ENCODE peak calls at places on chromosome 10, in four cellular contexts. One of them, this sample, is unnamed.

GRCh38 chr10:113345860-113346259 is 207.0 kb upstream of the HABP2 start:
- DNase-seq in suprapubic skin: no peak
- DNase-seq in A549: no peak
- DNase-seq in K562: no peak
- DNase-seq in this sample: no peak

GRCh38 chr10:103295391-103296044 is 18.6 kb downstream of the INA start:
- DNase-seq in suprapubic skin: no peak
- DNase-seq in A549: no peak
- DNase-seq in K562: no peak
- DNase-seq in this sample: no peak

GRCh38 chr10:96415150-96415895 is 56.5 kb upstream of the OPALIN start:
- DNase-seq in suprapubic skin: no peak
- DNase-seq in A549: no peak
- DNase-seq in K562: no peak
- DNase-seq in this sample: no peak

GRCh38 chr10:66176772-66177171 is 749.1 kb upstream of the LRRTM3 start:
- DNase-seq in suprapubic skin: no peak
- DNase-seq in A549: no peak
- DNase-seq in K562: no peak
- DNase-seq in this sample: no peak

GRCh38 chr10:35387768-35388167 is 51.5 kb downstream of the CCNY start:
- DNase-seq in suprapubic skin: no peak
- DNase-seq in A549: no peak
- DNase-seq in K562: peak
- DNase-seq in this sample: no peak

GRCh38 chr10:76297787-76298281 is 866.4 kb downstream of the LRMDA start:
- DNase-seq in suprapubic skin: no peak
- DNase-seq in A549: no peak
- DNase-seq in K562: no peak
- DNase-seq in this sample: no peak

GRCh38 chr10:70174058-70174741 is 3.9 kb upstream of the SAR1A start:
- DNase-seq in suprapubic skin: no peak
- DNase-seq in A549: no peak
- DNase-seq in K562: peak
- DNase-seq in this sample: no peak

GRCh38 chr10:12412671-12413368 is 63.5 kb downstream of the CAMK1D start:
- DNase-seq in suprapubic skin: no peak
- DNase-seq in A549: no peak
- DNase-seq in K562: no peak
- DNase-seq in this sample: no peak

GRCh38 chr10:65194555-65194954 is 1673.4 kb downstream of the REEP3 start:
- DNase-seq in suprapubic skin: no peak
- DNase-seq in A549: no peak
- DNase-seq in K562: no peak
- DNase-seq in this sample: no peak

GRCh38 chr10:122490786-122491680 is 29.7 kb downstream of the HTRA1 start:
- DNase-seq in suprapubic skin: no peak
- DNase-seq in A549: no peak
- DNase-seq in K562: no peak
- DNase-seq in this sample: peak

GRCh38 chr10:103069453-103070331 is 123.4 kb downstream of the NT5C2 start:
- DNase-seq in suprapubic skin: no peak
- DNase-seq in A549: peak
- DNase-seq in K562: peak
- DNase-seq in this sample: peak

GRCh38 chr10:80498833-80499671 is 38.6 kb upstream of the SH2D4B start:
- DNase-seq in suprapubic skin: peak
- DNase-seq in A549: peak
- DNase-seq in K562: peak
- DNase-seq in this sample: peak

GRCh38 chr10:125886914-125887512 is 5.9 kb upstream of the DHX32 start:
- DNase-seq in suprapubic skin: no peak
- DNase-seq in A549: no peak
- DNase-seq in K562: no peak
- DNase-seq in this sample: no peak

GRCh38 chr10:26269754-26270153 is 53.2 kb downstream of the GAD2 start:
- DNase-seq in suprapubic skin: no peak
- DNase-seq in A549: peak
- DNase-seq in K562: peak
- DNase-seq in this sample: no peak

GRCh38 chr10:25226775-25227682 is 52.2 kb downstream of the GPR158 start:
- DNase-seq in suprapubic skin: no peak
- DNase-seq in A549: no peak
- DNase-seq in K562: peak
- DNase-seq in this sample: no peak

GRCh38 chr10:102753724-102754123 is 10.0 kb downstream of the WBP1L start:
- DNase-seq in suprapubic skin: no peak
- DNase-seq in A549: no peak
- DNase-seq in K562: no peak
- DNase-seq in this sample: no peak

GRCh38 chr10:16779375-16779774 is 37.8 kb downstream of the RSU1 start:
- DNase-seq in suprapubic skin: no peak
- DNase-seq in A549: no peak
- DNase-seq in K562: no peak
- DNase-seq in this sample: no peak

GRCh38 chr10:92157374-92157773 is 133.5 kb downstream of the CPEB3 start:
- DNase-seq in suprapubic skin: no peak
- DNase-seq in A549: no peak
- DNase-seq in K562: no peak
- DNase-seq in this sample: no peak

GRCh38 chr10:88065384-88066049 is 202.1 kb downstream of the PTEN start:
- DNase-seq in suprapubic skin: no peak
- DNase-seq in A549: no peak
- DNase-seq in K562: no peak
- DNase-seq in this sample: no peak

GRCh38 chr10:72370201-72370722 is 15.5 kb upstream of the DNAJB12 start:
- DNase-seq in suprapubic skin: no peak
- DNase-seq in A549: no peak
- DNase-seq in K562: no peak
- DNase-seq in this sample: no peak

GRCh38 chr10:5604946-5605345 is 61.4 kb downstream of the ASB13 start:
- DNase-seq in suprapubic skin: no peak
- DNase-seq in A549: no peak
- DNase-seq in K562: no peak
- DNase-seq in this sample: no peak

GRCh38 chr10:15794569-15794968 is 65.7 kb downstream of the MINDY3 start:
- DNase-seq in suprapubic skin: no peak
- DNase-seq in A549: no peak
- DNase-seq in K562: no peak
- DNase-seq in this sample: no peak

GRCh38 chr10:3786295-3786981 is 1.4 kb upstream of the KLF6 start:
- DNase-seq in suprapubic skin: peak
- DNase-seq in A549: no peak
- DNase-seq in K562: peak
- DNase-seq in this sample: peak

GRCh38 chr10:1159131-1160061 is 103.2 kb downstream of the WDR37 start:
- DNase-seq in suprapubic skin: no peak
- DNase-seq in A549: no peak
- DNase-seq in K562: peak
- DNase-seq in this sample: no peak

GRCh38 chr10:42885491-42886270 is 103.1 kb downstream of the BMS1 start:
- DNase-seq in suprapubic skin: no peak
- DNase-seq in A549: no peak
- DNase-seq in K562: no peak
- DNase-seq in this sample: no peak

GRCh38 chr10:43420369-43421200 is 11.6 kb upstream of the HNRNPF start:
- DNase-seq in suprapubic skin: peak
- DNase-seq in A549: peak
- DNase-seq in K562: peak
- DNase-seq in this sample: peak

GRCh38 chr10:6404127-6405072 is 175.7 kb downstream of the PRKCQ start:
- DNase-seq in suprapubic skin: no peak
- DNase-seq in A549: no peak
- DNase-seq in K562: no peak
- DNase-seq in this sample: no peak

GRCh38 chr10:127196955-127197432 is 603 bp upstream of the INSYN2A start:
- DNase-seq in suprapubic skin: no peak
- DNase-seq in A549: no peak
- DNase-seq in K562: no peak
- DNase-seq in this sample: no peak

GRCh38 chr10:60536529-60537114 is 146.9 kb upstream of the ANK3 start:
- DNase-seq in suprapubic skin: no peak
- DNase-seq in A549: no peak
- DNase-seq in K562: no peak
- DNase-seq in this sample: no peak

GRCh38 chr10:6212266-6212640 is 9.5 kb downstream of the PFKFB3 start:
- DNase-seq in suprapubic skin: no peak
- DNase-seq in A549: no peak
- DNase-seq in K562: no peak
- DNase-seq in this sample: no peak

DNA sequence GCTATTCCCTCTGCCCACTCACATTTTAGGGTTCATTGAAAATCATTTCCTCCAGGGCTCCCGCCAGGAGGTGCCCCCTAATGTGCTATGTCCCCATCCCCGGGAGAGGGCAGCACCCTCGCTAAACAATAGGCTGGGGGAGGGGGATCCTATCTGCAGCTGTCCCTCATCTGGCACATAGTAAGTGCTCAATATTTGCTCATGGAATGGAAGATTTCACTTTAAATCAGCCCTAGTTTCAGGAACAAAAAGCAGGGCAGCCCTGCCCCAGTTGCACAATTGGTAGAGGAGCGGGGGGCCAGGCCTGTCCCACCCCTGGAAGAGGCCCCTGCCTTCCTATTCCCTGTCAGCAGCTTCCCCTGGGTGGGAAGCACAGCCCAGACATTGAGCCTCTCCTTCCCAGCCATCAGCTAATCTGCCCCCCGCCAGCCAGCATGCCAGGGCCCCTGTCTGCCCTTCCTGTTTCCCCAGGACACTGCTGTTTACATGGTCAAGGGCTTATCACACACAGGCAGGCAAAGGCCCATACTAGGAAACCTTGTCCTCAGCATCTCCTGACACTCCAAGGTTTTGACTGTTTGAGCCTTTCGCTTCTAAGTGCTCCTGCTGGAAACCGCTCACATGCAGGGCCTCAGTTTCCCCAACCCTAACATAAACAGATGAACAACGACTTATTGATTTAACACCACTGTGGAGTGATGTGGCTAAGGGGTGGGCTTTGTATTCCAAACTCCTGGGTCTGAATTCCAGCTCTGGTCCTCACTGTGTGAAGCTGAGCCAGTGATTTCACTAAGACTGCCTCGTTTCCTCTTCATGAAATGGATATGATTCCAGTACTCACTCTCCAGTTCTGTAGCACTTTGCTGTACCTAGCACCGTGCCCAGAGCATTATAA is 130.7 kb upstream of the ZMIZ1 start:
- DNase-seq in suprapubic skin: no peak
- DNase-seq in A549: peak
- DNase-seq in K562: peak
- DNase-seq in this sample: no peak
- TF ChIP-seq EP300 in suprapubic skin: no peak
- TF ChIP-seq EP300 in A549: no peak
- TF ChIP-seq EP300 in K562: peak
- TF ChIP-seq EP300 in this sample: no peak

GRCh38 chr10:132205650-132206376 is 19.1 kb downstream of the DPYSL4 start:
- DNase-seq in suprapubic skin: no peak
- DNase-seq in A549: no peak
- DNase-seq in K562: no peak
- DNase-seq in this sample: no peak

GRCh38 chr10:132207536-132208488 is 21.1 kb downstream of the DPYSL4 start:
- DNase-seq in suprapubic skin: no peak
- DNase-seq in A549: no peak
- DNase-seq in K562: no peak
- DNase-seq in this sample: no peak

GRCh38 chr10:132208489-132209050 is 21.8 kb downstream of the DPYSL4 start:
- DNase-seq in suprapubic skin: no peak
- DNase-seq in A549: no peak
- DNase-seq in K562: no peak
- DNase-seq in this sample: peak

GRCh38 chr10:132206377-132206745 is 19.6 kb downstream of the DPYSL4 start:
- DNase-seq in suprapubic skin: no peak
- DNase-seq in A549: no peak
- DNase-seq in K562: no peak
- DNase-seq in this sample: no peak

DNA sequence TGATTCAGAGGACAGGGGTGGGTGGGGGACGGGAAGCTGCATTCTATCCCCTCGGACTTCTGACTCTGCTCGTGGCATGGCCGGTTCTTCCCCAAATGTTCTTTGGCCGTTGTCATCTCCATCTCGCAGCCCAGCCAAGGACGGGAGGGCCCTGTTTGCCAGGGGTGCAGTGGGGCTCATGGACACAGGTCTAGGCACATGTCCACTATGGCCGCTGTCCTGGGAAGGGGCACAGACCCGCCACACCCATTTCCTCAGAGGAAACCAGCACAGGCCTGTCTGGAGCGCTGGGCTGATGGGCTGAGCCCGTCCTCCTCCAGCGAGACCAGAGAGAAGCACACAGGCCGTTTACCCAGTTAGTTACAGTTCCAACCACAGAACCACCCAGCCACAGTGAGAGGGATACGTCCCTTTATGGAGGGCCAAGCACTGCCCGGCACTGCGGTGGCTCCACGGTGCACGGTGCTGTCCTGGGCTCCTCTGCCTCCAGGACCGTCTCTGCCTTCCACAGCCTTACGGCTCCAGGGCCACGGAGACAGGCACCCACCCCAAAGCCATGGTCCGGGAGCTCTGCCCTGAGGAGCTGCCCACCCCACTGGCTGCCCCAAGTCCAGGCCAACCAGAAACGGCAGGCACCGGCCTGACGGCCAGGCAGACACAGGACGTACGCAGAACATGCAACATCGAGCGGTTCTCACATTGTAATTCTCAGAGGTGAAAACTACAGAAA is 20.2 kb downstream of the DPYSL4 start:
- DNase-seq in suprapubic skin: no peak
- DNase-seq in A549: no peak
- DNase-seq in K562: no peak
- DNase-seq in this sample: no peak
- H3K4me3 ChIP-seq in suprapubic skin: no peak
- H3K4me3 ChIP-seq in A549: no peak
- H3K4me3 ChIP-seq in K562: no peak
- H3K4me3 ChIP-seq in this sample: no peak

GRCh38 chr10:131981429-131982184 is at the start of gene BNIP3:
- DNase-seq in suprapubic skin: peak
- DNase-seq in A549: peak
- DNase-seq in K562: peak
- DNase-seq in this sample: peak
- TF ChIP-seq POLR2A in suprapubic skin: peak
- TF ChIP-seq POLR2A in A549: peak
- TF ChIP-seq POLR2A in K562: peak
- TF ChIP-seq POLR2A in this sample: peak

DNA sequence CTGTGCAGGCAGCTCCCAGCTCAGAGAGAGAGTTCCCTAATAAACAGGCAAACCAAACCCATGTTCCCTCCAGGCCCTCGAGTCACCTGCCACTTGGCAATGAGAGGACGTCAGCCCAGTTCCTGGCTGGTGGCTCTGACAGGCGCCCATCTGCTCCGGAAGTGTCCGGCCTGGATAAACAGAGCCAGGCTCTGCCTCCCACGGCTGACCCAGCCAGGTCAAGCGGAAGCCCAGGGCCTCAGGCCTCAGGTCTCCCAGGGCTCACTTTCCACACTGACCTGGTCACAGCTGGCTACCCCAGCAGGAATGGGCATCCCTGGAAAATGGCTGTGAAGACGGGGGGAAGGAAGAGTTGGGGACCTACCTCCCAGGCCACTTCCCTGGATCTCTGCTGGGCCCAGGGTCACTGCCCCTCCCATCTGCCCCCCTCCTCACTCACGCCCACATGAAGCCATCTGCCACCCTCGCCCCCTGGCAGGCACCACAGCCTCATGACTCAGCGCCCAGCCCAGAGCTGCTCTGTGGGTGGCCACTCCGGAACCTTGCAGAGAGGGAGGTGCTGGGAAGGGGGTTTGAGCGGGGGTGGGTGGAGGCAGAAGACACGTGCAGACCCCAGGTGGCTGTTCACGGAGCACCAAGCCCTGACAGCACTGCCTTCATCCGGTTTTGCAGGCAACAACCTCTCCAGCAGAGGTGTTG is 37.4 kb upstream of the DUSP5 start:
- DNase-seq in suprapubic skin: peak
- DNase-seq in A549: no peak
- DNase-seq in K562: peak
- DNase-seq in this sample: peak
- TF ChIP-seq EP300 in suprapubic skin: no peak
- TF ChIP-seq EP300 in A549: peak
- TF ChIP-seq EP300 in K562: no peak
- TF ChIP-seq EP300 in this sample: no peak